ENCODE peak calls at places on chromosomes 3 and 15, in nine cellular contexts. F is Panc1, L is cardiac muscle cell, D is ovary, M is HFF-Myc, X is PC-3, N is tibial nerve, J is WERI-Rb-1, U is neuronal stem cell. B is an unnamed sample.

GRCh38 chr15:25246641-25247417 is 192.0 kb downstream of the UBE3A start:
- DNase-seq in M (no peak), J (peak; percentile 2), L (no peak), X (no peak), D (peak; percentile 4), N (no peak), F (no peak), U (no peak), B (no peak)

GRCh38 chr15:75067123-75067854 is 43.9 kb downstream of the PPCDC start:
- DNase-seq in L (peak; percentile 63), X (peak; percentile 87), U (no peak), F (peak; percentile 30), M (no peak), D (no peak), N (no peak), J (no peak), B (no peak)

GRCh38 chr15:98289747-98290146 is 329.2 kb downstream of the ARRDC4 start:
- DNase-seq in F (no peak), N (no peak), X (no peak), M (no peak), L (no peak), J (no peak), D (no peak), U (no peak), B (no peak)

GRCh38 chr3:196198771-196199753 is 12.1 kb downstream of the ZDHHC19 start:
- DNase-seq in M (no peak), D (no peak), L (no peak), J (no peak), X (no peak), F (no peak), N (no peak), U (no peak), B (no peak)

GRCh38 chr3:72520690-72521308 is 327.4 kb downstream of the SHQ1 start:
- DNase-seq in N (no peak), X (peak; percentile 95), J (no peak), F (no peak), M (peak; percentile 37), D (no peak), L (no peak), U (no peak), B (peak; percentile 53)

GRCh38 chr3:72171946-72172345 is 387.0 kb upstream of the PROK2 start:
- DNase-seq in M (no peak), L (peak; percentile 16), N (peak; percentile 49), D (peak; percentile 73), X (no peak), F (no peak), U (no peak), J (peak; percentile 51), B (no peak)

GRCh38 chr3:13891492-13892073 is 11.7 kb upstream of the WNT7A start:
- DNase-seq in N (no peak), M (no peak), F (no peak), D (no peak), U (no peak), L (no peak), J (no peak), X (no peak), B (no peak)

GRCh38 chr3:133750201-133750748 is 4.1 kb downstream of the TF start:
- DNase-seq in M (no peak), X (no peak), J (peak; percentile 17), N (no peak), D (no peak), U (no peak), L (no peak), F (no peak), B (no peak)

GRCh38 chr3:139281512-139282196 is 62.2 kb upstream of the MRPS22 start:
- DNase-seq in L (no peak), U (no peak), N (no peak), D (no peak), F (no peak), X (no peak), J (peak; percentile 49), M (peak; percentile 74), B (no peak)

GRCh38 chr15:73264881-73265280 is 103.9 kb downstream of the HCN4 start:
- DNase-seq in D (no peak), J (no peak), X (no peak), L (no peak), N (no peak), U (no peak), M (no peak), F (no peak), B (no peak)

GRCh38 chr3:143644370-143645089 is 203.7 kb downstream of the SLC9A9 start:
- DNase-seq in U (peak; percentile 37), J (peak; percentile 65), F (peak; percentile 33), D (no peak), N (peak; percentile 45), L (peak; percentile 90), M (peak; percentile 51), X (peak; percentile 74), B (peak; percentile 76)

GRCh38 chr15:80730395-80730794 is 35.3 kb downstream of the ABHD17C start:
- DNase-seq in J (no peak), F (no peak), D (no peak), N (no peak), M (no peak), X (no peak), L (no peak), U (no peak), B (no peak)

GRCh38 chr3:127070776-127071175 is 87.9 kb downstream of the PLXNA1 start:
- DNase-seq in U (no peak), M (no peak), L (no peak), F (no peak), D (no peak), N (no peak), J (no peak), X (no peak), B (no peak)

GRCh38 chr15:75702431-75702830 is 10.2 kb downstream of the CSPG4 start:
- DNase-seq in J (no peak), F (no peak), U (no peak), X (no peak), M (no peak), D (no peak), N (no peak), L (no peak), B (no peak)

GRCh38 chr15:76904461-76905012 is 603 bp downstream of the SCAPER start:
- DNase-seq in J (peak; percentile 35), N (peak; percentile 40), L (peak; percentile 24), X (peak; percentile 38), D (peak; percentile 28), F (no peak), U (peak; percentile 38), M (no peak), B (peak; percentile 7)

GRCh38 chr3:184954251-184954650 is 142.3 kb downstream of the VPS8 start:
- DNase-seq in F (no peak), L (peak; percentile 10), N (no peak), J (no peak), D (no peak), U (no peak), M (no peak), X (no peak), B (no peak)

GRCh38 chr3:187207624-187208023 is 10.3 kb downstream of the RTP1 start:
- DNase-seq in M (no peak), J (no peak), N (no peak), X (no peak), U (no peak), L (no peak), F (no peak), D (no peak), B (no peak)

GRCh38 chr3:69251078-69251805 is 128.8 kb upstream of the LMOD3 start:
- DNase-seq in N (no peak), D (no peak), J (no peak), M (no peak), F (no peak), X (no peak), U (no peak), L (no peak), B (no peak)

GRCh38 chr3:9316881-9317341 is 45.9 kb upstream of the THUMPD3 start:
- DNase-seq in X (no peak), F (no peak), L (peak; percentile 77), M (peak; percentile 19), D (peak; percentile 23), N (peak; percentile 6), J (no peak), U (peak; percentile 70), B (peak; percentile 35)

GRCh38 chr3:170363471-170363994 is 6.0 kb downstream of the SKIL start:
- DNase-seq in J (no peak), L (no peak), X (no peak), D (no peak), N (no peak), M (no peak), U (no peak), F (no peak), B (no peak)

GRCh38 chr3:1551741-1552140 is 458.9 kb downstream of the CNTN6 start:
- DNase-seq in M (no peak), F (no peak), J (no peak), L (no peak), N (no peak), D (no peak), U (no peak), X (no peak), B (no peak)

GRCh38 chr3:190996376-190996775 is 133.9 kb upstream of the GMNC start:
- DNase-seq in N (no peak), F (no peak), L (no peak), J (no peak), U (no peak), M (no peak), D (no peak), X (no peak), B (no peak)
- H3K4me3 ChIP-seq in N (no peak overlapping the region), F (no peak overlapping the region), L (no peak overlapping the region), J (no peak overlapping the region), U (no peak overlapping the region), M (no peak overlapping the region), D (no peak overlapping the region), X (no peak overlapping the region), B (no peak overlapping the region)

GRCh38 chr15:55230051-55230670 is 33.4 kb upstream of the RSL24D1 start:
- DNase-seq in F (no peak), X (no peak), M (no peak), N (no peak), D (no peak), L (peak; percentile 40), U (no peak), J (no peak), B (no peak)
- H3K4me3 ChIP-seq in F (no peak overlapping the region), X (no peak overlapping the region), M (no peak overlapping the region), N (no peak overlapping the region), D (no peak overlapping the region), L (no peak overlapping the region), U (no peak overlapping the region), J (no peak overlapping the region), B (no peak overlapping the region)

GRCh38 chr3:52779411-52780297 is 2.3 kb downstream of the ITIH1 start:
- DNase-seq in U (no peak), N (no peak), X (no peak), F (no peak), D (no peak), L (no peak), M (no peak), J (no peak), B (no peak)
- H3K4me3 ChIP-seq in U (no peak overlapping the region), N (no peak overlapping the region), X (no peak overlapping the region), F (no peak overlapping the region), D (no peak overlapping the region), L (no peak overlapping the region), M (no peak overlapping the region), J (no peak overlapping the region), B (no peak overlapping the region)

DNA sequence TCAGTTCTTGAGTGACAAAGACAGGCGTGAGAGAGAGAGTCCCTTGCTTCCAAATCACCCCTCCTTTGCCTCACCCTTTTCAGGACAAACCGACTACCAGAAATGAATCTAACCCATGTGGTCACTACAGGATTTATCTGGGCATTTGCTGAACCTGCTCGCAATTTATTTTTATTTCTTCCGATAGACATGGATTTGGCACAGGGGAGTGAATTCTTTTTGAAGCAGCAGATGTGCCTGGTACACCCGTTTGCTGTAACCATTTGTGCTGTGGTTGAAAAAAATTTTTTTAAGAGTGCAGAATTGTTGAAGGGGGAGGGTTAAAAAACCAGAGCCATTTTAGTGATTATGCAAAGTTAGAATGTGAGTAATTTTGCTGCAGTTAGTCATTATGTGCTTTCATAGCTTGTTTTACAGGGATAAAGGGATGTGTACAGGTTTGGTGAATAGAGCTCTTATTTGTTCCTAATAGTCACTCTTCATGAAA is 442.0 kb downstream of the LPP start:
- DNase-seq in F (no peak), N (no peak), X (peak; percentile 84), U (no peak), D (no peak), J (no peak), M (peak; percentile 57), L (peak; percentile 67), B (peak; percentile 75)
- H3K4me3 ChIP-seq in F (no peak overlapping the region), N (no peak overlapping the region), X (peak overlapping the region; percentile 34), U (no peak overlapping the region), D (no peak overlapping the region), J (no peak overlapping the region), M (no peak overlapping the region), L (no peak overlapping the region), B (no peak overlapping the region)

B was measured in skeletal muscle cell.